ENCODE peak calls at places on chromosome 6, in ten cellular contexts. V is amniotic epithelial cell, P is GM10248, M is NCI-H146, E is cardiac muscle cell, X is T follicular helper cell, O is endothelial cell, B is T-helper 9 cell, K is MV-4-11, S is heart right ventricle. F is an unnamed sample.

GRCh38 chr6:166167801-166168615 is at the start of gene TBXT:
- DNase-seq in V (no peak), P (no peak), M (no peak), E (no peak), X (no peak), O (peak; percentile 52), B (no peak), K (no peak), S (no peak), F (no peak)

GRCh38 chr6:90462102-90462501 is 124.8 kb downstream of the MAP3K7 start:
- DNase-seq in V (no peak), P (no peak), M (no peak), E (no peak), X (no peak), O (no peak), B (no peak), K (no peak), S (no peak), F (no peak)

GRCh38 chr6:5132741-5133140 is 47.6 kb downstream of the PPP1R3G start:
- DNase-seq in V (no peak), P (peak; percentile 29), M (no peak), E (no peak), X (no peak), O (peak; percentile 57), B (no peak), K (peak; percentile 73), S (peak; percentile 57), F (peak; percentile 73)

GRCh38 chr6:7235712-7236311 is 77.2 kb downstream of the SSR1 start:
- DNase-seq in V (no peak), P (no peak), M (no peak), E (no peak), X (no peak), O (no peak), B (no peak), K (no peak), S (no peak), F (no peak)

GRCh38 chr6:158471339-158471738 is 88.6 kb upstream of the TMEM181 start:
- DNase-seq in V (no peak), P (peak; percentile 28), M (no peak), E (no peak), X (no peak), O (no peak), B (no peak), K (peak; percentile 79), S (no peak), F (no peak)

GRCh38 chr6:56536536-56536935 is 106.2 kb downstream of the DST start:
- DNase-seq in V (peak; percentile 59), P (no peak), M (no peak), E (no peak), X (no peak), O (no peak), B (no peak), K (no peak), S (no peak), F (no peak)

GRCh38 chr6:76135481-76135880 is 63.0 kb upstream of the IMPG1 start:
- DNase-seq in V (no peak), P (no peak), M (no peak), E (no peak), X (no peak), O (no peak), B (no peak), K (no peak), S (no peak), F (no peak)

GRCh38 chr6:133814797-133815196 is 74.1 kb upstream of the TCF21 start:
- DNase-seq in V (peak; percentile 84), P (no peak), M (no peak), E (no peak), X (no peak), O (no peak), B (no peak), K (peak; percentile 4), S (no peak), F (no peak)

GRCh38 chr6:6319947-6320811 is at the start of gene F13A1:
- DNase-seq in V (no peak), P (no peak), M (no peak), E (no peak), X (no peak), O (no peak), B (no peak), K (peak; percentile 54), S (peak; percentile 45), F (peak; percentile 76)

GRCh38 chr6:170229851-170230519 is 60.9 kb downstream of the DLL1 start:
- DNase-seq in V (no peak), P (no peak), M (no peak), E (peak; percentile 37), X (no peak), O (no peak), B (no peak), K (no peak), S (no peak), F (peak; percentile 55)